ENCODE peak calls at places on chromosomes 12 and 14, in seven cellular contexts. D is WTC11, M is lung, E is endothelial cell, L is omental fat pad, C is lower lobe of right lung, W is cardiac muscle cell. Q is an unnamed sample.

GRCh38 chr12:67431436-67432049 is 162.4 kb downstream of the CAND1 start:
- DNase-seq in D (no peak), L (no peak), M (no peak), C (no peak), E (no peak), W (no peak), Q (no peak)

GRCh38 chr14:71753976-71754375 is 178.3 kb upstream of the RGS6 start:
- DNase-seq in D (no peak), L (no peak), W (no peak), C (no peak), M (no peak), E (no peak), Q (no peak)

GRCh38 chr12:126233625-126234024 is 1168.4 kb downstream of the AACS start:
- DNase-seq in E (no peak), D (no peak), C (no peak), L (no peak), W (no peak), M (no peak), Q (no peak)

GRCh38 chr14:75715926-75716780 is 55.1 kb downstream of the TTLL5 start:
- DNase-seq in W (no peak), D (no peak), E (no peak), C (no peak), M (no peak), L (no peak), Q (no peak)

GRCh38 chr12:109621864-109622485 is 48.4 kb downstream of the MVK start:
- DNase-seq in M (no peak), L (no peak), W (no peak), C (no peak), D (no peak), E (no peak), Q (no peak)

GRCh38 chr12:132489078-132489601 is 811 bp upstream of the FBRSL1 start:
- DNase-seq in L (no peak), W (peak; percentile 31), E (peak; percentile 35), M (no peak), C (peak; percentile 78), D (no peak), Q (peak; percentile 66)

GRCh38 chr14:35747379-35747778 is 61.7 kb downstream of the RALGAPA1 start:
- DNase-seq in D (no peak), M (no peak), E (no peak), W (no peak), L (no peak), C (no peak), Q (no peak)

GRCh38 chr12:100986595-100987547 is 192.3 kb downstream of the ANO4 start:
- DNase-seq in D (peak; percentile 23), E (no peak), L (no peak), W (no peak), C (no peak), M (no peak), Q (no peak)

GRCh38 chr12:78457951-78458350 is 406.6 kb upstream of the SYT1 start:
- DNase-seq in E (no peak), M (no peak), W (no peak), D (no peak), L (no peak), C (no peak), Q (no peak)

GRCh38 chr14:34331728-34332623 is 130.1 kb downstream of the SPTSSA start:
- DNase-seq in D (peak; percentile 80), E (peak; percentile 67), C (peak; percentile 70), L (peak; percentile 33), W (peak; percentile 78), M (peak; percentile 74), Q (peak; percentile 77)

GRCh38 chr14:82079553-82079952 is 545.9 kb upstream of the SEL1L start:
- DNase-seq in L (no peak), D (no peak), C (no peak), M (no peak), E (no peak), W (no peak), Q (no peak)

GRCh38 chr12:53160673-53161072 is 19.8 kb upstream of the ZNF740 start:
- DNase-seq in L (no peak), D (no peak), M (no peak), E (no peak), W (no peak), C (no peak), Q (no peak)

GRCh38 chr12:90250766-90251165 is 542.1 kb upstream of the ATP2B1 start:
- DNase-seq in L (no peak), D (no peak), C (no peak), W (no peak), M (no peak), E (no peak), Q (no peak)

GRCh38 chr14:73725116-73726024 is 11.2 kb upstream of the PNMA1 start:
- DNase-seq in D (no peak), W (no peak), L (no peak), C (no peak), E (no peak), M (no peak), Q (no peak)

GRCh38 chr12:104748790-104749189 is 209.3 kb downstream of the SLC41A2 start:
- DNase-seq in D (no peak), W (no peak), E (no peak), M (no peak), C (no peak), L (no peak), Q (no peak)

GRCh38 chr12:116113398-116114130 is 163.9 kb downstream of the MED13L start:
- DNase-seq in M (no peak), E (no peak), D (no peak), L (no peak), C (no peak), W (no peak), Q (no peak)

GRCh38 chr14:103537175-103537990 is 8.4 kb downstream of the TRMT61A start:
- DNase-seq in E (no peak), L (no peak), M (no peak), W (no peak), D (no peak), C (no peak), Q (no peak)

GRCh38 chr12:71360013-71360412 is 79.6 kb upstream of the LGR5 start:
- DNase-seq in C (no peak), M (no peak), L (no peak), E (no peak), D (no peak), W (no peak), Q (no peak)

GRCh38 chr14:30638926-30639325 is 16.8 kb downstream of the SCFD1 start:
- DNase-seq in D (no peak), C (peak; percentile 54), E (no peak), M (no peak), L (no peak), W (no peak), Q (no peak)

GRCh38 chr12:69059465-69060457 is 126.8 kb upstream of the CPM start:
- DNase-seq in L (no peak), C (no peak), W (no peak), E (no peak), D (no peak), M (no peak), Q (no peak)

GRCh38 chr12:79983492-79983891 is 48.6 kb upstream of the PPP1R12A start:
- DNase-seq in L (no peak), E (no peak), W (no peak), C (no peak), M (no peak), D (no peak), Q (no peak)

DNA sequence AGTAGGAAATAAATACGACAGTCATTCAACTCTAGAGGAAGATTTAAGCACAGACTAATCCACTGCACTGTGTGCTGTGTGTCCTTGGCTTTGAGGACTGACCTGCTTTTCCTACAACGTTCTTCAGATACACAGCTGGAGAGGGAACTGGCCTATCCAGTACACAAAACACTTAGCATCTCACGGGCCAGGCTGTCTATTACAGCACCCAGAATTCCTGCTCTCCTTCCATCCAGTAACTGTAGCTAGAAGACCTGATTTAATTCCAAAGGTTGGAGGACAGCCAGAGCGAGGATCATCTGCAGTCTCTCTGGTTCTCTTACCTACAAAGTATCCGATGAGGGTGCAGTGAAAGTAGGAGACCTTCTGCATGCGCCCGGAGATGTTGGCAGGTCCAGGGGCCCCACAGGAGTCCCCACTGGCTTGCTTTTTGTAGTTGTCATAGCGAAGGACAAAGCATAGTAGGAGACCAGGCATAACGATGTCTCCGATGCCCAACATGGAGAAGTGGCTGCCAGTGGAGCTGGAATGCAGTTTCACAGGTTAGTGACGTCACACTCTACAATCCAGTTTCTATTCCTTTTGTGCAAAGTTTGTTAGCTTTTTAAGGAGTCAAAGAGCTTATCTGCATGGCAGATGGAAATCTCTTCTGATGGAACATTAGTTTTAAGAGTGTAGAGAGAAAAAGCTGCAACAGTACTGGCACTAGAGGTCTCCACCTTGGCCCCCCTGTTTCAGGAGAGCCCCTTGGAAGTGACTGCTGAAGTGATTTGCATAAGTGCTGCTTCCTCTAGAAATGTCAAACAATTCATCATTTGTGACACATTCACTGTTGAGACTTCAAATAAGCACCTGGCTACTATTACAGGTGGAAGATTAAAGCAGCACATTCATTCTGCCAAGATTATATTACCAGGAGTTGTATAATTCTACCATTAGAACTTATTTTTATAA is 41.7 kb downstream of the ACADS start:
- DNase-seq in W (no peak), L (no peak), C (no peak), E (no peak), D (no peak), M (peak; percentile 51), Q (no peak)
- TF ChIP-seq CTCF in W (no peak), L (no peak), C (no peak), E (no peak), D (no peak), M (no peak), Q (no peak)

DNA sequence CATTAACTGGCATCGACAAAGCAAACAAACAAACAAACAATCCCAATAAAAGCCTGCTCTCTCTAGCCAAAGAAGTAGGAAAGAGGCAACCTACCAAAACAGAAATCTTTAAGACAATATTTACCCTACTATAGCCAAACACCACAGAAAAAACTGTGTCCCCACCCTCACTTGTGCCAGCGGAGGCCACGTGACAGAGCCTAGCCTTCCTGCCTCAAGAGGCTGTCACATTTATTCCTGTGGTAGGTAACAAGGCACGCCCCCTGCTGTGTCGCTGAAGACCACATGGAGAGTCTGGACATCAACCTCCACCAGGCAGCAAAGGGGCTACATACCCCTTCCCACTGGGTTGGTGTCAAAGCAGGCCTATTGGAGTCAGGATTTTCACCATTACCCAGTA is 148.1 kb downstream of the LMNTD1 start:
- DNase-seq in W (no peak), L (no peak), E (no peak), D (peak; percentile 25), C (no peak), M (no peak), Q (no peak)
- TF ChIP-seq CTCF in W (no peak), L (no peak), E (no peak), D (no peak), C (no peak), M (no peak), Q (no peak)

GRCh38 chr12:124567673-124568373 is 411 bp upstream of the NCOR2 start:
- DNase-seq in L (peak; percentile 76), W (peak; percentile 89), E (peak; percentile 70), C (peak; percentile 97), D (peak; percentile 61), M (peak; percentile 95), Q (peak; percentile 82)
- TF ChIP-seq CTCF in L (no peak), W (no peak), E (no peak), C (no peak), D (no peak), M (no peak), Q (no peak)

GRCh38 chr12:4104722-4105244 is 168.8 kb upstream of the CCND2 start:
- DNase-seq in M (no peak), D (no peak), E (no peak), L (no peak), C (no peak), W (no peak), Q (no peak)

DNA sequence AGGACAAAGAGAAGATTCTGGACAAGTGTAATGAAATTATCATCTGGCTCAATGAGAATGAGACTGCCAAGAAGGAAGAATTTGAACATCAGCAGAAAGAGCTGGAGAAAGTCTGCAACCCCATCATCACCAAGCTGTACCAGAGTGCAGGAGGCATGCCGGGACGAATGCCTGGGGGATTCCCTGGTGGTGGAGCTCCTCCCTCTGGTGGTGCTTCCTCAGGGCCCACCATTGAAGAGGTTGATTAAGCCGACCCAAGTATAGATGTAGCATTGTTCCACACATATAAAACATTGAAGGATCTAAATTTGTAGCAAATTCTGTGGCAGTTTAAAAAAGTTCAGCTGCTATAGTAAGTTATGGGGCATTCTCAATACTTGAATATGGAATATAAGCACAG is 174.3 kb upstream of the CCND2 start:
- DNase-seq in W (no peak), M (no peak), L (no peak), D (peak; percentile 50), E (no peak), C (no peak), Q (no peak)
- TF ChIP-seq CTCF in W (no peak), M (no peak), L (no peak), D (no peak), E (no peak), C (no peak), Q (no peak)